ENCODE peak calls at places on chromosomes 16 and 17, in seven cellular contexts. H is HFF-Myc, O is GM23338, I is aorta, E is stomach, N is left ventricle myocardium inferior, B is astrocyte of the cerebellum. Q is an unnamed sample.

GRCh38 chr17:80146121-80147034 is 550 bp downstream of the EIF4A3 start:
- DNase-seq in H (no peak), O (peak), I (no peak), E (no peak), N (no peak), B (no peak), Q (peak)

GRCh38 chr17:77769215-77769614 is 189.3 kb upstream of the TNRC6C start:
- DNase-seq in H (no peak), O (no peak), I (no peak), E (no peak), N (no peak), B (no peak), Q (no peak)

GRCh38 chr16:79598341-79599181 is 2.0 kb downstream of the MAF start:
- DNase-seq in H (no peak), O (peak), I (peak), E (peak), N (peak), B (peak), Q (peak)

GRCh38 chr17:75872434-75873351 is 5.7 kb downstream of the TRIM47 start:
- DNase-seq in H (no peak), O (peak), I (peak), E (peak), N (peak), B (no peak), Q (peak)

GRCh38 chr16:49491111-49491670 is 117.6 kb downstream of the C16orf78 start:
- DNase-seq in H (no peak), O (peak), I (no peak), E (no peak), N (no peak), B (no peak), Q (no peak)

GRCh38 chr16:81530296-81530721 is 85.7 kb downstream of the CMIP start:
- DNase-seq in H (no peak), O (no peak), I (peak), E (no peak), N (no peak), B (no peak), Q (peak)

GRCh38 chr16:53964145-53964544 is 260.2 kb downstream of the FTO start:
- DNase-seq in H (no peak), O (no peak), I (no peak), E (no peak), N (no peak), B (no peak), Q (no peak)

GRCh38 chr17:78865682-78866390 is 25.2 kb upstream of the USP36 start:
- DNase-seq in H (peak), O (peak), I (peak), E (peak), N (peak), B (peak), Q (peak)

DNA sequence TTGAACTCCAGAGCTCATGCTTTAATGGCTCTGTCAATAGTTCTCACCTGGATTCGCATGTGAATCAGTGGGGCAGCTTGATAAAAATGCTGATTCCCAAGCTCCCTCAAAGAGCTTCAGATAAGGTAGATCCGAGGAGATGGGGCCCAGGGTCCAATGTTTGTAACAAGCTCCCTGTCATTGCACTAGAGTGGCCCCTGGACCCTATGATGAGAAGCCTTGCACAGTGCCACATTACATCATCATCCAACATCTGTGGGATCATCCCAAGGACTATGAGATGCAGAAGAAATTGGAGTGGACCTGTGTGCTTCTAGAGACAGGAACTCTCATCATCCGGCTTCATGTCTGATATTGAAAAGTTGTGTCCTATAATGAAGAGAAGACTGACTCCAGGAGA is 340.8 kb downstream of the SHISA9 start:
- DNase-seq in H (no peak), O (no peak), I (no peak), E (no peak), N (no peak), B (no peak), Q (no peak)
- H3K4me3 ChIP-seq in H (no peak), O (no peak), I (no peak), E (no peak), N (no peak), B (no peak), Q (no peak)

DNA sequence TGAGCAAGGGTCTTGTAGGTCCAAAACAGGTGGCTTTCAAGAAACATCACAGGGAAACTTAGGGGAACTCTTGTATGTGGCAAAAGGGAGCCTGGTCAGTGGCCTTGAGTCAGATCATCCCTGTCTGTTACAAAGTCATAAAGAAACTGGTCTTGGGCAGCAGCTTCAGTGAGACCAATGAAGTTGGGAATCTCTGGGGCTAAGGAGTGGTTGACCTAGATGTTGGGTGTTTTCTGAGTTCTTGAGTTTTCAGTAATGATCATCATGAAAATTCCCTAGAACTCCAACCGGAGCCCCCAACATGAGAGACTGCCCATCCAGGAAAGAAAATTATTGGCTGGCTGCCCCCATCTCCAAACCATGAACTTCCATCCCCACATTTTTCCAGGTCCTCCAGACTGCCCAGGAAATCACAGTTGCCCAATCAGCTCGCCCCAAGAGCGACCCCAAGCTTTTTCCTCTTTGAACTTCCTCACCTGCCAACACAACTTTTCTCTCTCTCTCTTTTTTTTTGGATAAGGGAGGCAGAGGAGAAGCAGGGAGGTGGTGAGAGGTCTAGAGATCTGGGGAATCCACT is 3.9 kb downstream of the CCR7 start:
- DNase-seq in H (no peak), O (no peak), I (peak), E (peak), N (no peak), B (no peak), Q (peak)
- H3K4me3 ChIP-seq in H (no peak), O (no peak), I (no peak), E (no peak), N (no peak), B (no peak), Q (no peak)

GRCh38 chr16:2091722-2092620 is 43.7 kb downstream of the PKD1 start:
- DNase-seq in H (no peak), O (peak), I (no peak), E (peak), N (no peak), B (no peak), Q (no peak)
- H3K4me3 ChIP-seq in H (no peak), O (peak), I (no peak), E (peak), N (peak), B (no peak), Q (no peak)

GRCh38 chr16:12906271-12906670 is 4.9 kb downstream of the SHISA9 start:
- DNase-seq in H (no peak), O (no peak), I (no peak), E (no peak), N (no peak), B (no peak), Q (no peak)

GRCh38 chr16:12902511-12903324 is 1.3 kb downstream of the SHISA9 start:
- DNase-seq in H (no peak), O (peak), I (no peak), E (no peak), N (no peak), B (no peak), Q (no peak)

GRCh38 chr16:12903325-12904040 is 2.1 kb downstream of the SHISA9 start:
- DNase-seq in H (no peak), O (peak), I (no peak), E (no peak), N (no peak), B (no peak), Q (no peak)

GRCh38 chr16:12901597-12902436 is at the start of gene SHISA9:
- DNase-seq in H (no peak), O (peak), I (peak), E (no peak), N (no peak), B (no peak), Q (no peak)

GRCh38 chr16:12904041-12904671 is 2.8 kb downstream of the SHISA9 start:
- DNase-seq in H (no peak), O (peak), I (no peak), E (no peak), N (no peak), B (no peak), Q (no peak)
- H3K4me3 ChIP-seq in H (no peak), O (peak), I (no peak), E (no peak), N (peak), B (peak), Q (no peak)

Q was measured in lower leg skin.